ENCODE peak calls at places on chromosomes 7 and 10, in ten cellular contexts. G, N, Z, O, S, F, E, C, L and D are unnamed samples.

GRCh38 chr7:42235734-42236133 is 1.3 kb downstream of the GLI3 start:
- DNase-seq in S (no peak), G (no peak), F (no peak), N (no peak), C (no peak), Z (no peak), L (no peak), E (no peak), O (no peak), D (no peak)

GRCh38 chr7:99258501-99258900 is 14.1 kb upstream of the MYH16 start:
- DNase-seq in G (no peak), Z (no peak), N (no peak), E (no peak), O (no peak), S (no peak), F (no peak), L (no peak), C (no peak), D (no peak)

GRCh38 chr10:125694874-125695273 is 11.9 kb upstream of the TEX36 start:
- DNase-seq in C (no peak), E (no peak), O (no peak), L (no peak), G (no peak), S (no peak), Z (no peak), N (no peak), F (no peak), D (no peak)

GRCh38 chr7:32255036-32255435 is 184.8 kb upstream of the PDE1C start:
- DNase-seq in G (no peak), Z (no peak), F (no peak), E (no peak), L (no peak), C (no peak), S (no peak), N (no peak), O (no peak), D (peak; percentile 31)

GRCh38 chr10:26860026-26860541 is 674 bp downstream of the ABI1 start:
- DNase-seq in C (peak; percentile 73), Z (peak; percentile 33), G (peak; percentile 51), E (peak; percentile 28), N (peak; percentile 17), F (peak; percentile 85), L (peak; percentile 46), S (peak; percentile 55), O (peak; percentile 58), D (peak; percentile 58)

GRCh38 chr10:58641708-58642107 is 129.0 kb downstream of the BICC1 start:
- DNase-seq in O (no peak), C (no peak), L (no peak), N (no peak), F (no peak), S (no peak), G (no peak), Z (no peak), E (no peak), D (no peak)

GRCh38 chr10:109341986-109342385 is 581.3 kb downstream of the XPNPEP1 start:
- DNase-seq in L (no peak), N (no peak), E (no peak), O (no peak), G (no peak), F (no peak), S (no peak), Z (no peak), C (no peak), D (no peak)

GRCh38 chr10:50281967-50282522 is 30.7 kb upstream of the ASAH2 start:
- DNase-seq in Z (no peak), N (no peak), E (no peak), S (no peak), F (no peak), G (no peak), L (no peak), O (no peak), C (no peak), D (no peak)

GRCh38 chr10:128751284-128751683 is 625.1 kb upstream of the MKI67 start:
- DNase-seq in O (no peak), E (no peak), F (no peak), G (no peak), Z (no peak), N (no peak), C (no peak), S (no peak), L (no peak), D (no peak)

GRCh38 chr10:70477661-70478162 is 855 bp upstream of the PALD1 start:
- DNase-seq in E (no peak), C (no peak), L (no peak), F (peak; percentile 91), Z (peak; percentile 23), N (peak; percentile 50), O (peak; percentile 71), S (no peak), G (peak; percentile 62), D (no peak)

GRCh38 chr7:92797693-92798092 is 38.7 kb downstream of the CDK6 start:
- DNase-seq in Z (peak; percentile 24), N (no peak), E (no peak), S (no peak), C (no peak), L (no peak), F (peak; percentile 70), O (no peak), G (no peak), D (no peak)

GRCh38 chr7:5584091-5584490 is 160.5 kb upstream of the TNRC18 start:
- DNase-seq in G (no peak), O (no peak), S (no peak), E (no peak), F (no peak), N (no peak), Z (no peak), L (no peak), C (no peak), D (no peak)

GRCh38 chr7:50667338-50667737 is 102.1 kb upstream of the DDC start:
- DNase-seq in S (no peak), L (peak; percentile 72), C (peak; percentile 66), Z (no peak), N (no peak), F (peak; percentile 13), G (no peak), O (no peak), E (no peak), D (peak; percentile 49)

GRCh38 chr10:28677889-28678686 is 767 bp downstream of the BAMBI start:
- DNase-seq in E (peak; percentile 42), Z (no peak), N (no peak), L (peak; percentile 22), O (no peak), S (no peak), G (no peak), F (peak; percentile 68), C (peak; percentile 30), D (peak; percentile 31)

GRCh38 chr7:105001652-105002184 is 12.3 kb upstream of the KMT2E start:
- DNase-seq in Z (no peak), O (no peak), C (no peak), S (no peak), E (no peak), L (no peak), F (no peak), G (no peak), N (no peak), D (no peak)

GRCh38 chr10:191703-192518 is 56.7 kb downstream of the ZMYND11 start:
- DNase-seq in S (no peak), N (no peak), C (no peak), Z (no peak), F (no peak), G (no peak), O (no peak), L (no peak), E (no peak), D (no peak)

GRCh38 chr7:74206589-74207120 is 3.2 kb upstream of the LAT2 start:
- DNase-seq in S (peak; percentile 85), Z (peak; percentile 73), E (peak; percentile 95), N (peak; percentile 84), G (peak; percentile 84), F (peak; percentile 93), O (peak; percentile 75), L (peak; percentile 92), C (peak; percentile 91), D (peak; percentile 88)

GRCh38 chr7:106012935-106013439 is 49.9 kb downstream of the CDHR3 start:
- DNase-seq in G (no peak), L (peak; percentile 34), S (no peak), Z (no peak), N (no peak), O (no peak), C (no peak), F (no peak), E (no peak), D (no peak)

GRCh38 chr7:116206141-116206540 is 4.2 kb upstream of the TES start:
- DNase-seq in E (no peak), F (no peak), C (no peak), G (no peak), N (no peak), Z (no peak), O (no peak), S (no peak), L (no peak), D (no peak)

GRCh38 chr7:108451296-108451848 is 4.9 kb downstream of the NRCAM start:
- DNase-seq in F (no peak), O (no peak), E (no peak), C (no peak), Z (no peak), G (no peak), N (no peak), L (no peak), S (no peak), D (no peak)

GRCh38 chr10:34666008-34666700 is 148.9 kb downstream of the PARD3 start:
- DNase-seq in G (no peak), C (peak; percentile 71), O (no peak), L (peak; percentile 60), S (peak; percentile 47), E (no peak), F (no peak), N (no peak), Z (peak; percentile 88), D (no peak)

GRCh38 chr10:116082211-116082610 is 190.8 kb downstream of the GFRA1 start:
- DNase-seq in G (no peak), C (no peak), Z (no peak), F (no peak), O (no peak), S (no peak), N (no peak), L (no peak), E (no peak), D (no peak)

GRCh38 chr10:14838582-14839304 is 637 bp downstream of the HSPA14 start:
- DNase-seq in O (peak; percentile 14), Z (no peak), G (peak; percentile 16), C (peak; percentile 35), E (peak; percentile 55), L (peak; percentile 11), S (peak; percentile 42), F (peak; percentile 75), N (peak; percentile 7), D (peak; percentile 29)

GRCh38 chr10:125008689-125009579 is 67.0 kb downstream of the ZRANB1 start:
- DNase-seq in C (no peak), S (no peak), L (no peak), G (no peak), E (no peak), N (no peak), F (no peak), Z (no peak), O (no peak), D (peak; percentile 10)

GRCh38 chr10:87691515-87692070 is 31.9 kb downstream of the PAPSS2 start:
- DNase-seq in Z (no peak), F (no peak), G (no peak), N (no peak), L (no peak), S (no peak), E (no peak), C (no peak), O (no peak), D (no peak)

GRCh38 chr10:44765299-44765698 is 145.8 kb upstream of the TMEM72 start:
- DNase-seq in S (no peak), F (no peak), E (no peak), C (no peak), N (no peak), Z (no peak), G (no peak), L (no peak), O (no peak), D (no peak)

GRCh38 chr7:159061674-159062212 is 82.9 kb downstream of the VIPR2 start:
- DNase-seq in C (no peak), E (no peak), S (no peak), G (no peak), F (no peak), L (no peak), Z (no peak), O (no peak), N (no peak), D (no peak)

GRCh38 chr10:106216085-106216484 is 948.4 kb downstream of the SORCS1 start:
- DNase-seq in F (no peak), C (no peak), L (no peak), Z (no peak), S (no peak), N (no peak), E (no peak), O (no peak), G (no peak), D (peak; percentile 12)